ENCODE peak calls at places on chromosomes 1 and 21, in ten cellular contexts. M is mucosa of descending colon, P is PC-3, S is breast epithelium, G is tibial nerve, V is lower lobe of right lung, H is HCT116, A is foreskin keratinocyte, K is thoracic aorta, O is SJSA1. U is an unnamed sample. For H3K4me1, the result is how much of the 10 kb centered on the place peaks cover.

GRCh38 chr1:100835866-100836842 is 58.5 kb downstream of the EXTL2 start:
- DNase-seq in A (peak), H (no peak), K (no peak), S (no peak), P (no peak), G (no peak), O (no peak), M (no peak), V (no peak), U (no peak)

GRCh38 chr21:8989883-8990325 is 1531.5 kb upstream of the TPTE start:
- DNase-seq in K (no peak), O (no peak), H (no peak), M (no peak), V (no peak), G (no peak), S (no peak), A (no peak), P (peak), U (no peak)

GRCh38 chr1:20169932-20170331 is 16.0 kb upstream of the UBXN10 start:
- DNase-seq in M (no peak), O (no peak), A (no peak), H (no peak), K (no peak), G (no peak), V (no peak), S (no peak), P (no peak), U (no peak)

GRCh38 chr1:219670426-219671149 is 57.7 kb upstream of the ZC3H11B start:
- DNase-seq in A (no peak), S (no peak), K (no peak), V (no peak), P (peak), O (no peak), G (no peak), H (no peak), M (no peak), U (no peak)

GRCh38 chr1:4219111-4219510 is 319.0 kb upstream of the C1orf174 start:
- DNase-seq in P (no peak), G (no peak), H (no peak), M (no peak), A (no peak), S (no peak), V (no peak), K (no peak), O (no peak), U (no peak)

GRCh38 chr1:40076895-40077312 is 20.1 kb downstream of the PPT1 start:
- DNase-seq in V (no peak), K (no peak), P (peak), O (no peak), M (no peak), S (no peak), H (no peak), A (peak), G (no peak), U (no peak)

GRCh38 chr1:65952692-65953091 is 160.0 kb downstream of the PDE4B start:
- DNase-seq in V (no peak), G (no peak), A (no peak), M (no peak), P (no peak), K (no peak), O (no peak), H (no peak), S (no peak), U (no peak)

GRCh38 chr1:114700026-114700600 is 4.8 kb upstream of the AMPD1 start:
- DNase-seq in K (no peak), S (no peak), A (peak), P (no peak), M (no peak), G (no peak), H (no peak), O (no peak), V (no peak), U (no peak)

GRCh38 chr1:201172999-201173610 is 17.5 kb upstream of the IGFN1 start:
- DNase-seq in P (peak), G (no peak), O (no peak), K (no peak), V (no peak), S (no peak), M (no peak), A (peak), H (no peak), U (peak)

GRCh38 chr1:155127672-155128468 is at the start of gene EFNA1:
- DNase-seq in V (peak), S (peak), P (peak), A (peak), K (no peak), H (no peak), G (no peak), M (peak), O (no peak), U (peak)

GRCh38 chr21:16569679-16570078 is 839.9 kb downstream of the USP25 start:
- DNase-seq in O (no peak), M (no peak), V (no peak), P (no peak), A (no peak), S (no peak), K (no peak), H (no peak), G (no peak), U (no peak)

GRCh38 chr21:44084496-44085241 is 22.5 kb upstream of the PWP2 start:
- DNase-seq in S (no peak), A (no peak), H (no peak), O (no peak), K (no peak), G (no peak), M (no peak), V (no peak), P (no peak), U (no peak)
- H3K4me1 ChIP-seq in S (under half), A (under half), H (under half), O (under half), K (under half), G (under half), M (under half), V (half or more), P (under half), U (under half)

DNA sequence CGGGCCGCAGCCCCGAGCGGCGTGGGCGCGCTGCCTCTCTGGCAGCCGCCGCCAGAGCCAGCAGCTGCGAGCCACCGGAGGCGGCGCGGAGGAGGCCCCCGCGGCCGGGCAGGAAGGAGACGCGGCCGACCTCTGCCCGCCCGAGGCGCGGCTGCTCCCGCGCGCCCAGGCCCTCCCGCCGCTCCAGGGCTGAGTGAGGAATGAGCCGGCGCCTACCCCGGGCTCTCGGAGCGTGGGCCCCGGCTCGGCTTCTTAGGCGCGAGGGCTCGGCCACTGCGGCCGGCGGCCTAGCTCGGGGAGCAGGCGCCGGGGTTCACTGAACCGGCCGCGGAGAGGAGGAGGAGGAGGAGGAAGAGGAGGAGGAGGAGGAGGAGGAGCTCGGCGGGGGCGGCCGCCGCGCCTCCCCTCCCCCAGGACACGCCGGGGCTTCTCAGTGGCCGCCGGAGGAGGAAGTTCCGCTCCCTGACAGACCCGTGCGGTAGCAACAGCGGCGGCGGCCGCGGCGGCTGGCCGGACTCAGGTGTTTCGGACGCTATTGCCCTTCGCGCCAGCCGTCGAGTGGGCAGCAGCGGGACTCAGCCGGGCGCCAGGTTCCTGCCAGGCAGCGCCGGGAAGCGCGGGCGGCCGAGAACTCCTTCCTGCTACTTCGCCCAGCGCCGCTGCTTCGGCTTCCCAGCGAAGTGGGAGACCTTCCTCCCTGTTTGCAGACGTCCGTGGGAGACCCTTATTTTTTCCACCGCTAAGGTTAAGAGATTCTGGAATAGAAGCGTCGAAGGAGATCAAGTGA is at the start of gene MAN1A2:
- DNase-seq in P (peak), K (peak), A (peak), H (peak), V (peak), G (peak), S (peak), M (peak), O (peak), U (peak)
- H3K4me1 ChIP-seq in P (under half), K (under half), A (under half), H (under half), V (under half), G (under half), S (under half), M (under half), O (under half), U (under half)

DNA sequence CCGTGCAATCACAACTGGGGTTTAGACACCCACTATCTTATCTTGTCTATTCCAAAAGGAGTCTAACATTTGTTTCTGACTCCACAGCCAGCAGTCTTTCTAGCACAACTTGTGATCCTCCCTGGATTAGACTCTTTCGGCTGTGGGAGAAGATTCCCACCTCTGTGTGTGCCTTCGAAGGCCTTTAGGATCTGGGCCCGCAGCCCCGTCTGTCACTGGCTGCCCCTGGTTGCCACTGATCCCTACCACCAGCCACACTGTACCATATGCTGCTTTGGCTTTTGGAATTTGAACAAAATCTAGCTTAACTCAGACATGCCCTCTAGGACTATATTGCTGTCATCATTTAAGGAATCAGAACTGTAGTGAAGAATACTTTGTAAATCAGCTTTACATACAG is 18.0 kb downstream of the NTPCR start:
- DNase-seq in M (no peak), O (no peak), S (no peak), V (no peak), G (no peak), P (no peak), A (no peak), K (no peak), H (no peak), U (no peak)
- H3K4me1 ChIP-seq in M (under half), O (under half), S (under half), V (under half), G (under half), P (under half), A (under half), K (under half), H (under half), U (under half)

GRCh38 chr1:43366179-43366578 is 1.6 kb downstream of the ELOVL1 start:
- DNase-seq in P (peak), V (peak), A (peak), M (peak), K (no peak), G (no peak), H (no peak), S (peak), O (no peak), U (no peak)

GRCh38 chr1:43365678-43366077 is 2.1 kb downstream of the ELOVL1 start:
- DNase-seq in A (no peak), O (no peak), P (no peak), G (no peak), S (no peak), H (no peak), M (no peak), V (no peak), K (no peak), U (no peak)

GRCh38 chr1:43367026-43367903 is 546 bp downstream of the ELOVL1 start:
- DNase-seq in P (peak), S (no peak), G (no peak), K (no peak), V (peak), H (peak), O (no peak), A (peak), M (peak), U (peak)

GRCh38 chr1:43367904-43368645 is at the start of gene ELOVL1:
- DNase-seq in O (peak), V (peak), S (peak), H (peak), A (peak), P (peak), M (peak), K (peak), G (peak), U (peak)

DNA sequence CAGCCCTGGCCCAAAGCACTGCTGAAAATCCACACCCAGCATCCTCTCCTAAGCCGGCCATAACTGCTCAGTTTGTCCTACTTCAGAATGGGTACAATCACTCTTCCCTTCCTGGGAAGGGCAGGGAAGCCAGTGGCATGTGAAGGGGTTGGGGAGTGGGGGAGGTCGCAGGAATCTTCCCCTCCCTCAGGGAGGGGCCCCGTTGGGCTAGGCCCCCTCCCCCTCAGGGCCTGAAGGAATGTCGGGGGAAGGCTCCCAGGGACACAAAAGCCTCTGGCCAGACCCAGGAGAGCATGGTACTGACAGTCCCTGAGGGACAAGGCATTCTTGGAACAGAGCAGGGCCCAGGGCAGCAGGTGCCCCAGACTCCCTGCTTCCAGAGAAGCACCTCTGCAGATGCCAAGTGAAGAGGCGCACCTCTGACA is 1.2 kb downstream of the ELOVL1 start:
- DNase-seq in H (no peak), K (no peak), V (no peak), A (peak), M (no peak), P (peak), G (no peak), O (peak), S (no peak), U (no peak)
- H3K4me1 ChIP-seq in H (half or more), K (under half), V (under half), A (under half), M (under half), P (under half), G (under half), O (under half), S (under half), U (under half)

GRCh38 chr1:21900766-21901472 is 36.2 kb downstream of the HSPG2 start:
- DNase-seq in V (no peak), H (no peak), P (no peak), K (no peak), G (no peak), A (no peak), O (no peak), M (no peak), S (no peak), U (no peak)
- H3K4me1 ChIP-seq in V (half or more), H (under half), P (under half), K (half or more), G (half or more), A (under half), O (under half), M (half or more), S (under half), U (half or more)

GRCh38 chr1:110650623-110651022 is 24.1 kb downstream of the KCNA3 start:
- DNase-seq in M (no peak), P (no peak), O (no peak), S (no peak), V (no peak), K (no peak), A (no peak), H (no peak), G (no peak), U (no peak)
- H3K4me1 ChIP-seq in M (under half), P (under half), O (under half), S (under half), V (under half), K (under half), A (under half), H (under half), G (under half), U (under half)

GRCh38 chr1:206890690-206891089 is 6.6 kb upstream of the IL24 start:
- DNase-seq in P (peak), S (no peak), V (no peak), A (peak), M (no peak), O (peak), H (no peak), K (no peak), G (no peak), U (no peak)

GRCh38 chr1:206885341-206886060 is 11.7 kb upstream of the IL24 start:
- DNase-seq in V (no peak), K (no peak), M (no peak), H (no peak), A (peak), S (peak), P (no peak), G (no peak), O (no peak), U (no peak)

GRCh38 chr1:206890125-206890637 is 7.1 kb upstream of the IL24 start:
- DNase-seq in M (no peak), O (peak), H (no peak), A (peak), K (no peak), P (peak), G (no peak), S (no peak), V (no peak), U (no peak)

GRCh38 chr1:206886831-206887230 is 10.4 kb upstream of the IL24 start:
- DNase-seq in M (no peak), A (no peak), S (no peak), K (no peak), G (no peak), H (no peak), O (peak), P (no peak), V (no peak), U (no peak)

GRCh38 chr1:206887701-206888100 is 9.5 kb upstream of the IL24 start:
- DNase-seq in P (peak), H (no peak), G (no peak), V (no peak), M (no peak), K (no peak), O (no peak), A (no peak), S (no peak), U (no peak)
- H3K4me1 ChIP-seq in P (half or more), H (under half), G (under half), V (under half), M (under half), K (under half), O (half or more), A (under half), S (under half), U (under half)

U was measured in psoas muscle.